ENCODE peak calls at places on chromosomes 2 and 18, in five cellular contexts. V is mesenchymal stem cell, O is IMR-90, K is neuronal stem cell, E is H9. I is an unnamed sample.
A peak's percentile ranks its signal among the peaks of the same experiment; 100 is the strongest.

GRCh38 chr2:48347712-48348111 is 182.2 kb upstream of the STON1 start:
- DNase-seq in V (peak; percentile 59), O (no peak), K (no peak), E (no peak), I (peak; percentile 37)

GRCh38 chr2:157338013-157338412 is 12.4 kb upstream of the ERMN start:
- DNase-seq in V (no peak), O (no peak), K (no peak), E (no peak), I (no peak)

GRCh38 chr2:109065335-109065734 is 63.7 kb upstream of the SH3RF3 start:
- DNase-seq in V (no peak), O (no peak), K (no peak), E (no peak), I (no peak)

GRCh38 chr2:117856415-117857210 is 42.1 kb downstream of the DDX18 start:
- DNase-seq in V (peak; percentile 85), O (peak; percentile 96), K (no peak), E (no peak), I (peak; percentile 57)

GRCh38 chr2:31694444-31694843 is 113.7 kb upstream of the SRD5A2 start:
- DNase-seq in V (peak; percentile 1), O (peak; percentile 8), K (no peak), E (no peak), I (peak; percentile 22)

GRCh38 chr18:33676593-33676992 is 98.6 kb downstream of the ASXL3 start:
- DNase-seq in V (no peak), O (no peak), K (no peak), E (no peak), I (no peak)

GRCh38 chr2:178796079-178796677 is 11.0 kb downstream of the TTN start:
- DNase-seq in V (peak; percentile 38), O (peak; percentile 50), K (peak; percentile 11), E (no peak), I (no peak)

GRCh38 chr2:46717733-46718121 is 197.9 kb downstream of the MCFD2 start:
- DNase-seq in V (no peak), O (peak; percentile 44), K (no peak), E (no peak), I (no peak)

GRCh38 chr2:150885774-150886386 is 375.8 kb downstream of the RBM43 start:
- DNase-seq in V (no peak), O (no peak), K (no peak), E (no peak), I (no peak)

GRCh38 chr2:231679906-231680283 is 28.4 kb upstream of the PTMA start:
- DNase-seq in V (no peak), O (no peak), K (no peak), E (no peak), I (peak; percentile 81)

GRCh38 chr2:219508933-219509779 is 5.1 kb upstream of the ASIC4 start:
- DNase-seq in V (no peak), O (no peak), K (no peak), E (no peak), I (no peak)

GRCh38 chr2:70994055-70994444 is 623 bp downstream of the TEX261 start:
- DNase-seq in V (peak; percentile 41), O (peak; percentile 8), K (no peak), E (no peak), I (no peak)

GRCh38 chr2:127049927-127050802 is 56.8 kb downstream of the BIN1 start:
- DNase-seq in V (peak; percentile 58), O (peak; percentile 41), K (peak; percentile 44), E (peak; percentile 84), I (peak; percentile 74)

GRCh38 chr2:130854301-130854700 is 17.6 kb downstream of the ARHGEF4 start:
- DNase-seq in V (no peak), O (no peak), K (no peak), E (no peak), I (no peak)

GRCh38 chr18:77777126-77777525 is 527.5 kb downstream of the GALR1 start:
- DNase-seq in V (no peak), O (no peak), K (no peak), E (no peak), I (no peak)

GRCh38 chr2:75587954-75588587 is 27.3 kb upstream of the EVA1A start:
- DNase-seq in V (peak; percentile 51), O (peak; percentile 94), K (no peak), E (no peak), I (no peak)

GRCh38 chr2:17589406-17590035 is 49.0 kb downstream of the VSNL1 start:
- DNase-seq in V (no peak), O (no peak), K (no peak), E (no peak), I (no peak)

GRCh38 chr2:70212298-70212948 is 21.6 kb upstream of the C2orf42 start:
- DNase-seq in V (no peak), O (no peak), K (no peak), E (no peak), I (no peak)

GRCh38 chr18:33505798-33506197 is 65.3 kb upstream of the CCDC178 start:
- DNase-seq in V (no peak), O (no peak), K (no peak), E (no peak), I (no peak)

GRCh38 chr18:75041586-75041985 is 167.4 kb downstream of the PTGR3 start:
- DNase-seq in V (peak; percentile 12), O (peak; percentile 50), K (no peak), E (no peak), I (no peak)

GRCh38 chr2:18986046-18986445 is 372.4 kb downstream of the OSR1 start:
- DNase-seq in V (no peak), O (no peak), K (no peak), E (no peak), I (no peak)

GRCh38 chr2:121976912-121977311 is 221.5 kb downstream of the TSN start:
- DNase-seq in V (no peak), O (no peak), K (no peak), E (no peak), I (no peak)

GRCh38 chr2:125243074-125243473 is 1218.0 kb downstream of the CNTNAP5 start:
- DNase-seq in V (no peak), O (no peak), K (no peak), E (no peak), I (no peak)

GRCh38 chr2:140998577-140998976 is 1132.2 kb downstream of the LRP1B start:
- DNase-seq in V (no peak), O (peak; percentile 18), K (no peak), E (no peak), I (no peak)

GRCh38 chr2:29703336-29703735 is 218.1 kb downstream of the ALK start:
- DNase-seq in V (no peak), O (no peak), K (no peak), E (no peak), I (no peak)

GRCh38 chr2:12197133-12197532 is 450.7 kb downstream of the LPIN1 start:
- DNase-seq in V (no peak), O (no peak), K (no peak), E (no peak), I (no peak)

GRCh38 chr2:53289309-53290006 is 478.1 kb upstream of the CHAC2 start:
- DNase-seq in V (no peak), O (no peak), K (no peak), E (no peak), I (no peak)

GRCh38 chr2:11094021-11094810 is 61.1 kb upstream of the SLC66A3 start:
- DNase-seq in V (no peak), O (no peak), K (no peak), E (no peak), I (no peak)

GRCh38 chr18:63161032-63161727 is 158.4 kb downstream of the BCL2 start:
- DNase-seq in V (no peak), O (no peak), K (no peak), E (no peak), I (no peak)

GRCh38 chr2:65586516-65586915 is 154.1 kb upstream of the SPRED2 start:
- DNase-seq in V (no peak), O (no peak), K (no peak), E (no peak), I (peak; percentile 66)

GRCh38 chr2:19119326-19120001 is 239.0 kb downstream of the OSR1 start:
- DNase-seq in V (no peak), O (no peak), K (no peak), E (no peak), I (no peak)

GRCh38 chr2:241035142-241035817 is 36.9 kb downstream of the SNED1 start:
- DNase-seq in V (no peak), O (no peak), K (no peak), E (peak; percentile 63), I (peak; percentile 19)

GRCh38 chr2:3450385-3451031 is 68.8 kb downstream of the ADI1 start:
- DNase-seq in V (no peak), O (no peak), K (no peak), E (no peak), I (no peak)

GRCh38 chr2:232260075-232260474 is 118.5 kb upstream of the ALPP start:
- DNase-seq in V (peak; percentile 96), O (peak; percentile 93), K (no peak), E (no peak), I (no peak)

GRCh38 chr2:149431337-149431736 is 101.0 kb downstream of the LYPD6 start:
- DNase-seq in V (peak; percentile 71), O (peak; percentile 47), K (no peak), E (no peak), I (no peak)

GRCh38 chr2:240249423-240250149 is 109.1 kb upstream of the OTOS start:
- DNase-seq in V (no peak), O (no peak), K (no peak), E (peak; percentile 29), I (no peak)

GRCh38 chr2:241776336-241777166 is at the start of gene GAL3ST2:
- DNase-seq in V (no peak), O (no peak), K (no peak), E (no peak), I (no peak)

GRCh38 chr2:235675678-235676535 is 182.1 kb downstream of the AGAP1 start:
- DNase-seq in V (peak; percentile 58), O (peak; percentile 69), K (no peak), E (no peak), I (peak; percentile 20)
- H3K4me2 ChIP-seq in V (no peak overlapping the region), O (no peak overlapping the region), K (no peak overlapping the region), E (no peak overlapping the region), I (no peak overlapping the region)

DNA sequence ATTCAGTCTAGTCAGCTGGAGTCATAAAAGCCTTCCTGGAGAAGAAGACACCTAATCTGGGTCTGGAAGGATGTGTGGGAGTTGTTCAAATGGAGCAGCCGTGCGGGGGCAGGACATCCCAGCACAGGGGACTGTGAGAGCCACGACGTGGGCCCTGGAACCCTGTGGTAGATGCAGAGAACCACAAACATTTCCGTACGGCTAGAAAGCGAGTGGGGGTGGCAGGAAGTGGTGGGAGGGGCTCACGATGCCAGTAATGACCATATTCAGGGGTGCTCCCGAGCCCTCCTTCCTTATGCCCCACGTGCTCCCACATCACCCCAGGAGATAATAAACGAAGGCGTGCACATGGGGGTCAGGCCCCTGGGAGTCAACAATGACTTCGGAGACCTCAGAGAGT is 21.0 kb upstream of the COL6A3 start:
- DNase-seq in V (peak; percentile 71), O (peak; percentile 75), K (no peak), E (no peak), I (no peak)
- H2BK120ac ChIP-seq in V (peak overlapping the region; percentile 12), O (peak overlapping the region; percentile 93), K (no peak overlapping the region), E (no peak overlapping the region), I (no peak overlapping the region)

GRCh38 chr2:160408575-160409291 is 84.9 kb downstream of the RBMS1 start:
- DNase-seq in V (peak; percentile 67), O (no peak), K (no peak), E (peak; percentile 44), I (peak; percentile 73)
- H3K4ac ChIP-seq in V (peak overlapping the region; percentile 9), O (peak overlapping the region; percentile 95), K (no peak overlapping the region), E (no peak overlapping the region), I (no peak overlapping the region)

DNA sequence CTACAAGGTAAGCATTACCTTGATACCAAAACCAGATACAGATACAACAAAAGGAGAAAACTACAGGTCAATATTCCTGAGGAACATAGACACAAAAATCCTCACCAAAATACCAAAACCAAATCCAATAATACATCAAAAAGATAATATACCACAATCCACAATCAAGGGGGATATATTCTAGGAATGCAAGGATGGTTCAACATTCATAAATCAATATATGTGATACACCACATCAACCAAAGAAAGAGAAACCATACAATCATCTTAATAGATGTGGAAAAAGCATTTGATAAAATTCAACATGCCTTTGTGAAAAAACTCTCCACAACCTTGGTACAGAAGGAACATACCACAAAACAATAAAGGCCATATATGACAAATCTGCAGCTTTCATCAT is 28.4 kb downstream of the DNAH7 start:
- DNase-seq in V (no peak), O (no peak), K (no peak), E (no peak), I (no peak)
- H3K4me2 ChIP-seq in V (no peak overlapping the region), O (no peak overlapping the region), K (no peak overlapping the region), E (no peak overlapping the region), I (no peak overlapping the region)